ENCODE peak calls at places on chromosomes 3 and 15, in six cellular contexts. N is cardiac muscle cell; E is PC-3; Z is MV-4-11; B is stimulated activated CD4-positive, alpha-beta T cell treated with anti-CD3 and anti-CD28 coated beads, TNF-alpha, amount 100 ng/mL, for 4 hours; Y is WTC11. I is an unnamed sample.

GRCh38 chr3:58620446-58620845 is 43.3 kb upstream of the FAM107A start:
- DNase-seq in N (no peak), E (no peak), Z (no peak), B (no peak), Y (no peak), I (no peak)

GRCh38 chr3:105387122-105387751 is 20.5 kb downstream of the ALCAM start:
- DNase-seq in N (no peak), E (peak; percentile 92), Z (no peak), B (no peak), Y (no peak), I (no peak)

GRCh38 chr3:55984631-55985030 is 483.6 kb downstream of the ERC2 start:
- DNase-seq in N (no peak), E (no peak), Z (no peak), B (no peak), Y (no peak), I (no peak)

GRCh38 chr3:184380627-184381260 is 890 bp downstream of the CHRD start:
- DNase-seq in N (peak; percentile 24), E (no peak), Z (no peak), B (no peak), Y (no peak), I (no peak)

GRCh38 chr3:128226794-128227399 is 73.6 kb downstream of the EEFSEC start:
- DNase-seq in N (peak; percentile 39), E (peak; percentile 39), Z (no peak), B (no peak), Y (peak; percentile 78), I (no peak)

GRCh38 chr15:74548236-74548635 is 7.2 kb downstream of the ARID3B start:
- DNase-seq in N (no peak), E (no peak), Z (peak; percentile 56), B (no peak), Y (no peak), I (no peak)

GRCh38 chr15:89654847-89655805 is at the start of gene KIF7:
- DNase-seq in N (peak; percentile 85), E (peak; percentile 62), Z (no peak), B (no peak), Y (peak; percentile 82), I (no peak)

GRCh38 chr15:65952425-65953053 is 83.2 kb downstream of the RAB11A start:
- DNase-seq in N (peak; percentile 88), E (peak; percentile 48), Z (no peak), B (no peak), Y (peak; percentile 71), I (no peak)

GRCh38 chr3:166829896-166830295 is 550.2 kb downstream of the ZBBX start:
- DNase-seq in N (no peak), E (peak; percentile 90), Z (no peak), B (no peak), Y (no peak), I (no peak)

GRCh38 chr15:59436774-59437472 is 1.1 kb upstream of the FAM81A start:
- DNase-seq in N (peak; percentile 53), E (no peak), Z (no peak), B (no peak), Y (no peak), I (no peak)

GRCh38 chr3:58161435-58162398 is 49.1 kb downstream of the DNASE1L3 start:
- DNase-seq in N (no peak), E (peak; percentile 99), Z (peak; percentile 58), B (no peak), Y (no peak), I (peak; percentile 79)

GRCh38 chr3:74500257-74500656 is 114.2 kb downstream of the CNTN3 start:
- DNase-seq in N (no peak), E (no peak), Z (no peak), B (no peak), Y (no peak), I (no peak)

GRCh38 chr3:156594229-156594683 is 39.3 kb upstream of the SSR3 start:
- DNase-seq in N (no peak), E (no peak), Z (no peak), B (no peak), Y (no peak), I (no peak)

GRCh38 chr3:169886671-169887070 is 16.9 kb upstream of the LRRC31 start:
- DNase-seq in N (no peak), E (no peak), Z (no peak), B (no peak), Y (no peak), I (no peak)

GRCh38 chr3:50242778-50243551 is 7.0 kb downstream of the GNAI2 start:
- DNase-seq in N (no peak), E (no peak), Z (peak; percentile 92), B (no peak), Y (no peak), I (no peak)

I was measured in omental fat pad.